ENCODE peak calls at places on chromosome 13, in seven cellular contexts. One of them, this sample, is unnamed.
A peak's percentile ranks its signal among the peaks of the same experiment; 100 is the strongest.

GRCh38 chr13:111337206-111337605 is 16.8 kb downstream of the TEX29 start:
- DNase-seq in MM.1S: no peak
- DNase-seq in colonic mucosa: no peak
- DNase-seq in breast epithelium: no peak
- DNase-seq in OCI-LY7: no peak
- DNase-seq in PC-9: no peak
- DNase-seq in upper lobe of right lung: no peak
- DNase-seq in this sample: peak; percentile 80

GRCh38 chr13:47708386-47708785 is 292.7 kb downstream of the SUCLA2 start:
- DNase-seq in colonic mucosa: no peak
- DNase-seq in breast epithelium: no peak
- DNase-seq in MM.1S: no peak
- DNase-seq in PC-9: peak; percentile 59
- DNase-seq in upper lobe of right lung: no peak
- DNase-seq in OCI-LY7: no peak
- DNase-seq in this sample: peak; percentile 63

GRCh38 chr13:23378009-23378632 is 55.4 kb downstream of the SACS start:
- DNase-seq in colonic mucosa: peak; percentile 37
- DNase-seq in PC-9: no peak
- DNase-seq in breast epithelium: no peak
- DNase-seq in OCI-LY7: peak; percentile 73
- DNase-seq in upper lobe of right lung: no peak
- DNase-seq in MM.1S: peak; percentile 8
- DNase-seq in this sample: peak; percentile 90

GRCh38 chr13:106376411-106377112 is 158.9 kb downstream of the EFNB2 start:
- DNase-seq in upper lobe of right lung: no peak
- DNase-seq in colonic mucosa: no peak
- DNase-seq in MM.1S: no peak
- DNase-seq in PC-9: peak; percentile 85
- DNase-seq in OCI-LY7: no peak
- DNase-seq in breast epithelium: no peak
- DNase-seq in this sample: peak; percentile 99

GRCh38 chr13:48858523-48858922 is 117.2 kb upstream of the FNDC3A start:
- DNase-seq in MM.1S: no peak
- DNase-seq in colonic mucosa: no peak
- DNase-seq in upper lobe of right lung: no peak
- DNase-seq in breast epithelium: no peak
- DNase-seq in OCI-LY7: no peak
- DNase-seq in PC-9: no peak
- DNase-seq in this sample: peak; percentile 23

GRCh38 chr13:47859129-47859528 is 141.9 kb downstream of the SUCLA2 start:
- DNase-seq in PC-9: no peak
- DNase-seq in colonic mucosa: no peak
- DNase-seq in breast epithelium: no peak
- DNase-seq in upper lobe of right lung: no peak
- DNase-seq in OCI-LY7: no peak
- DNase-seq in MM.1S: no peak
- DNase-seq in this sample: peak; percentile 68

GRCh38 chr13:109611912-109612691 is 174.3 kb downstream of the IRS2 start:
- DNase-seq in colonic mucosa: no peak
- DNase-seq in upper lobe of right lung: no peak
- DNase-seq in breast epithelium: no peak
- DNase-seq in OCI-LY7: no peak
- DNase-seq in PC-9: peak; percentile 31
- DNase-seq in MM.1S: no peak
- DNase-seq in this sample: no peak

GRCh38 chr13:24683833-24684599 is 3.8 kb downstream of the ATP12A start:
- DNase-seq in colonic mucosa: peak; percentile 68
- DNase-seq in breast epithelium: no peak
- DNase-seq in OCI-LY7: peak; percentile 84
- DNase-seq in PC-9: no peak
- DNase-seq in MM.1S: peak; percentile 27
- DNase-seq in upper lobe of right lung: peak; percentile 78
- DNase-seq in this sample: peak; percentile 51

GRCh38 chr13:87274209-87274819 is 396.9 kb upstream of the SLITRK5 start:
- DNase-seq in colonic mucosa: peak; percentile 21
- DNase-seq in PC-9: peak; percentile 37
- DNase-seq in breast epithelium: no peak
- DNase-seq in upper lobe of right lung: no peak
- DNase-seq in MM.1S: peak; percentile 43
- DNase-seq in OCI-LY7: peak; percentile 76
- DNase-seq in this sample: peak; percentile 80

GRCh38 chr13:48443442-48444208 is 30.7 kb upstream of the LPAR6 start:
- DNase-seq in upper lobe of right lung: no peak
- DNase-seq in colonic mucosa: no peak
- DNase-seq in OCI-LY7: no peak
- DNase-seq in breast epithelium: no peak
- DNase-seq in MM.1S: no peak
- DNase-seq in PC-9: no peak
- DNase-seq in this sample: no peak

GRCh38 chr13:98847780-98848179 is 95.3 kb upstream of the SLC15A1 start:
- DNase-seq in PC-9: no peak
- DNase-seq in breast epithelium: no peak
- DNase-seq in colonic mucosa: no peak
- DNase-seq in upper lobe of right lung: no peak
- DNase-seq in MM.1S: no peak
- DNase-seq in OCI-LY7: no peak
- DNase-seq in this sample: peak; percentile 16

GRCh38 chr13:49300716-49301589 is 53.2 kb downstream of the CDADC1 start:
- DNase-seq in MM.1S: peak; percentile 66
- DNase-seq in colonic mucosa: peak; percentile 69
- DNase-seq in PC-9: peak; percentile 65
- DNase-seq in breast epithelium: no peak
- DNase-seq in upper lobe of right lung: no peak
- DNase-seq in OCI-LY7: peak; percentile 90
- DNase-seq in this sample: peak; percentile 85

GRCh38 chr13:34037636-34038325 is 219.8 kb downstream of the RFC3 start:
- DNase-seq in OCI-LY7: peak; percentile 47
- DNase-seq in MM.1S: no peak
- DNase-seq in colonic mucosa: no peak
- DNase-seq in upper lobe of right lung: no peak
- DNase-seq in PC-9: no peak
- DNase-seq in breast epithelium: no peak
- DNase-seq in this sample: no peak

GRCh38 chr13:51148223-51148951 is 37.3 kb upstream of the C13orf42 start:
- DNase-seq in PC-9: no peak
- DNase-seq in OCI-LY7: no peak
- DNase-seq in upper lobe of right lung: no peak
- DNase-seq in breast epithelium: no peak
- DNase-seq in MM.1S: no peak
- DNase-seq in colonic mucosa: no peak
- DNase-seq in this sample: no peak

GRCh38 chr13:109764474-109765292 is 21.7 kb downstream of the IRS2 start:
- DNase-seq in MM.1S: no peak
- DNase-seq in breast epithelium: no peak
- DNase-seq in colonic mucosa: no peak
- DNase-seq in OCI-LY7: no peak
- DNase-seq in upper lobe of right lung: no peak
- DNase-seq in PC-9: no peak
- DNase-seq in this sample: no peak

GRCh38 chr13:78100481-78100880 is 181.8 kb upstream of the EDNRB start:
- DNase-seq in OCI-LY7: no peak
- DNase-seq in PC-9: no peak
- DNase-seq in upper lobe of right lung: no peak
- DNase-seq in colonic mucosa: no peak
- DNase-seq in MM.1S: no peak
- DNase-seq in breast epithelium: no peak
- DNase-seq in this sample: no peak

GRCh38 chr13:60759499-60759898 is 362.5 kb downstream of the TDRD3 start:
- DNase-seq in OCI-LY7: no peak
- DNase-seq in MM.1S: no peak
- DNase-seq in breast epithelium: no peak
- DNase-seq in upper lobe of right lung: no peak
- DNase-seq in colonic mucosa: peak; percentile 18
- DNase-seq in PC-9: no peak
- DNase-seq in this sample: peak; percentile 7

GRCh38 chr13:85316501-85316900 is 482.7 kb downstream of the SLITRK6 start:
- DNase-seq in breast epithelium: no peak
- DNase-seq in MM.1S: no peak
- DNase-seq in upper lobe of right lung: no peak
- DNase-seq in PC-9: no peak
- DNase-seq in OCI-LY7: no peak
- DNase-seq in colonic mucosa: no peak
- DNase-seq in this sample: peak; percentile 38

GRCh38 chr13:94061316-94061715 is 418.2 kb downstream of the DCT start:
- DNase-seq in upper lobe of right lung: no peak
- DNase-seq in breast epithelium: no peak
- DNase-seq in OCI-LY7: no peak
- DNase-seq in PC-9: no peak
- DNase-seq in colonic mucosa: no peak
- DNase-seq in MM.1S: no peak
- DNase-seq in this sample: peak; percentile 44

GRCh38 chr13:30125422-30126073 is 181.8 kb downstream of the KATNAL1 start:
- DNase-seq in colonic mucosa: no peak
- DNase-seq in upper lobe of right lung: no peak
- DNase-seq in breast epithelium: no peak
- DNase-seq in PC-9: peak; percentile 80
- DNase-seq in OCI-LY7: no peak
- DNase-seq in MM.1S: no peak
- DNase-seq in this sample: peak; percentile 96

GRCh38 chr13:24741016-24741662 is 22.8 kb upstream of the RNF17 start:
- DNase-seq in colonic mucosa: no peak
- DNase-seq in upper lobe of right lung: no peak
- DNase-seq in MM.1S: no peak
- DNase-seq in PC-9: no peak
- DNase-seq in OCI-LY7: peak; percentile 14
- DNase-seq in breast epithelium: no peak
- DNase-seq in this sample: peak; percentile 6

GRCh38 chr13:23467932-23468278 is 34.4 kb upstream of the SACS start:
- DNase-seq in colonic mucosa: no peak
- DNase-seq in breast epithelium: no peak
- DNase-seq in PC-9: no peak
- DNase-seq in MM.1S: no peak
- DNase-seq in OCI-LY7: no peak
- DNase-seq in upper lobe of right lung: no peak
- DNase-seq in this sample: no peak

GRCh38 chr13:56299650-56300049 is 841.1 kb upstream of the PRR20A start:
- DNase-seq in PC-9: no peak
- DNase-seq in MM.1S: no peak
- DNase-seq in colonic mucosa: no peak
- DNase-seq in breast epithelium: no peak
- DNase-seq in upper lobe of right lung: no peak
- DNase-seq in OCI-LY7: no peak
- DNase-seq in this sample: no peak

DNA sequence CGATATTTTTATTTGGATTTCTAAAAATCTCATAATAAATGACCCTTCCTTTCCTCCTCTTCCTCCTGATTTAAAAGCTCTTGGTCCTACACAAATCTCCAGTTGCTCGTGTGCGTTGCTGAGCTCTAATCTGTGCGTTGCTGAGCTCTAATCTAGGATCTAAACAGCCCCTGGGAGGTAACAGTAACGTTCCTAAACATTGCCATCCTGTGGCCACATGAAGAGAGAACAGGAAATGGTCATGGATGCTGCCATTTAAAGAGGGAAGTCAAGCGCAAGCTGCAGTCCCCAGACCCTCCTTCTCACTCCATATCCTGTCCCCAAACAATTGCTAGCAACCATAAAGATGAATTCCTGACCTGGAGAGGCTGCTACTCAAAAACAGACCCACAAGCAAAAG is 170.8 kb downstream of the NUFIP1 start:
- DNase-seq in MM.1S: no peak
- DNase-seq in PC-9: no peak
- DNase-seq in colonic mucosa: no peak
- DNase-seq in breast epithelium: no peak
- DNase-seq in OCI-LY7: no peak
- DNase-seq in upper lobe of right lung: no peak
- DNase-seq in this sample: peak; percentile 65
- TF ChIP-seq CTCF in MM.1S: no peak
- TF ChIP-seq CTCF in PC-9: no peak
- TF ChIP-seq CTCF in colonic mucosa: no peak
- TF ChIP-seq CTCF in breast epithelium: no peak
- TF ChIP-seq CTCF in OCI-LY7: peak; percentile 35
- TF ChIP-seq CTCF in upper lobe of right lung: peak; percentile 28
- TF ChIP-seq CTCF in this sample: peak; percentile 48

GRCh38 chr13:40983269-40983668 is 35.8 kb downstream of the ELF1 start:
- DNase-seq in OCI-LY7: no peak
- DNase-seq in colonic mucosa: no peak
- DNase-seq in breast epithelium: no peak
- DNase-seq in upper lobe of right lung: no peak
- DNase-seq in MM.1S: no peak
- DNase-seq in PC-9: no peak
- DNase-seq in this sample: peak; percentile 15

GRCh38 chr13:40981361-40981760 is 37.8 kb downstream of the ELF1 start:
- DNase-seq in MM.1S: no peak
- DNase-seq in PC-9: no peak
- DNase-seq in upper lobe of right lung: no peak
- DNase-seq in breast epithelium: no peak
- DNase-seq in OCI-LY7: peak; percentile 58
- DNase-seq in colonic mucosa: no peak
- DNase-seq in this sample: peak; percentile 37

GRCh38 chr13:40980466-40980865 is 38.6 kb downstream of the ELF1 start:
- DNase-seq in breast epithelium: no peak
- DNase-seq in colonic mucosa: no peak
- DNase-seq in upper lobe of right lung: no peak
- DNase-seq in PC-9: no peak
- DNase-seq in OCI-LY7: peak; percentile 52
- DNase-seq in MM.1S: no peak
- DNase-seq in this sample: no peak

GRCh38 chr13:40982772-40983171 is 36.3 kb downstream of the ELF1 start:
- DNase-seq in breast epithelium: no peak
- DNase-seq in colonic mucosa: peak; percentile 63
- DNase-seq in OCI-LY7: peak; percentile 85
- DNase-seq in upper lobe of right lung: no peak
- DNase-seq in MM.1S: peak; percentile 78
- DNase-seq in PC-9: no peak
- DNase-seq in this sample: peak; percentile 87

DNA sequence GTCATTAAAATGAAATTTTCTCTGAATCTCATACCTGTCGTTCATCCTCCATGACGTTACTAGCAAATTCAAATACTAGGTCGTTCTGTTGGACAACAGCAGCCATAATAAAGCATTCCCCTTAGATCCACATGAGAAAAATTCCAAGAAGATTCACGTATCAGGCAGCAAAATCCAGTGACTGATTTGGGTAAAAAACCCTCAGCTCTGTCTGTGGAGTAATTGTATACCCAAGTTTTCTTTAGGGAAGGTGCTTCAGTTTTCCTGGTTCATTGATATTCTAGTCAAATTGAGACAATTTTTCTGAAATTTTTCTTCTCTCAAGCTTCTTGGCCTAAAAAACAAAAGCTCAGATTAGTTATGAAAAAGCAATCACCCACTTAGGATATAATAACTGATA is 37.2 kb downstream of the ELF1 start:
- DNase-seq in PC-9: no peak
- DNase-seq in MM.1S: no peak
- DNase-seq in breast epithelium: no peak
- DNase-seq in OCI-LY7: no peak
- DNase-seq in colonic mucosa: no peak
- DNase-seq in upper lobe of right lung: no peak
- DNase-seq in this sample: no peak
- H3K4me3 ChIP-seq in PC-9: no peak overlapping the region
- H3K4me3 ChIP-seq in MM.1S: no peak overlapping the region
- H3K4me3 ChIP-seq in breast epithelium: peak overlapping the region; percentile 20
- H3K4me3 ChIP-seq in OCI-LY7: peak overlapping the region; percentile 85
- H3K4me3 ChIP-seq in colonic mucosa: no peak overlapping the region
- H3K4me3 ChIP-seq in upper lobe of right lung: peak overlapping the region; percentile 44
- H3K4me3 ChIP-seq in this sample: no peak overlapping the region

GRCh38 chr13:103067751-103068563 is 1.7 kb upstream of the SLC10A2 start:
- DNase-seq in PC-9: no peak
- DNase-seq in breast epithelium: no peak
- DNase-seq in colonic mucosa: peak; percentile 49
- DNase-seq in MM.1S: no peak
- DNase-seq in OCI-LY7: no peak
- DNase-seq in upper lobe of right lung: no peak
- DNase-seq in this sample: no peak
- TF ChIP-seq CTCF in PC-9: peak; percentile 15
- TF ChIP-seq CTCF in breast epithelium: no peak
- TF ChIP-seq CTCF in colonic mucosa: no peak
- TF ChIP-seq CTCF in MM.1S: no peak
- TF ChIP-seq CTCF in OCI-LY7: no peak
- TF ChIP-seq CTCF in upper lobe of right lung: no peak
- TF ChIP-seq CTCF in this sample: no peak

GRCh38 chr13:83819611-83820010 is 62.7 kb downstream of the SLITRK1 start:
- DNase-seq in MM.1S: no peak
- DNase-seq in colonic mucosa: no peak
- DNase-seq in breast epithelium: no peak
- DNase-seq in OCI-LY7: no peak
- DNase-seq in PC-9: no peak
- DNase-seq in upper lobe of right lung: no peak
- DNase-seq in this sample: peak; percentile 52
- H3K4me3 ChIP-seq in MM.1S: no peak overlapping the region
- H3K4me3 ChIP-seq in colonic mucosa: no peak overlapping the region
- H3K4me3 ChIP-seq in breast epithelium: no peak overlapping the region
- H3K4me3 ChIP-seq in OCI-LY7: no peak overlapping the region
- H3K4me3 ChIP-seq in PC-9: no peak overlapping the region
- H3K4me3 ChIP-seq in upper lobe of right lung: no peak overlapping the region
- H3K4me3 ChIP-seq in this sample: no peak overlapping the region

This sample was measured in choroid plexus epithelial cell.